ENCODE peak calls at places on chromosomes 12 and 14, in six cellular contexts. L, D, G, V, W and S are unnamed samples. For H3K9me3, the result is how much of the 10 kb centered on the place peaks cover.

GRCh38 chr14:39488600-39488999 is 56.4 kb upstream of the FBXO33 start:
- DNase-seq in D (no peak), W (peak), L (no peak), G (no peak), V (no peak), S (no peak)

GRCh38 chr14:102532204-102532658 is 22.7 kb upstream of the ANKRD9 start:
- DNase-seq in D (no peak), V (no peak), L (no peak), G (peak), W (no peak), S (no peak)

GRCh38 chr14:24813089-24813815 is 179.3 kb upstream of the GZMB start:
- DNase-seq in D (no peak), V (no peak), W (no peak), L (no peak), G (no peak), S (no peak)

GRCh38 chr12:104499668-104500328 is 43.0 kb downstream of the CHST11 start:
- DNase-seq in L (no peak), W (peak), V (no peak), D (no peak), G (no peak), S (no peak)

GRCh38 chr14:58737511-58737910 is 99.7 kb downstream of the DACT1 start:
- DNase-seq in L (no peak), V (no peak), G (no peak), D (no peak), W (no peak), S (no peak)

GRCh38 chr14:72682188-72682587 is 211.7 kb downstream of the DPF3 start:
- DNase-seq in V (no peak), L (no peak), G (no peak), W (no peak), D (no peak), S (no peak)

GRCh38 chr14:21428930-21429329 is 27.0 kb downstream of the CHD8 start:
- DNase-seq in D (no peak), L (no peak), G (no peak), W (no peak), V (no peak), S (no peak)

GRCh38 chr14:54206477-54206876 is 190.3 kb upstream of the CDKN3 start:
- DNase-seq in L (no peak), W (no peak), G (no peak), V (no peak), D (no peak), S (no peak)

GRCh38 chr14:35384386-35385041 is 20.0 kb downstream of the NFKBIA start:
- DNase-seq in V (peak), G (peak), L (no peak), D (peak), W (no peak), S (peak)

GRCh38 chr12:46371718-46372130 is 849 bp downstream of the SLC38A2 start:
- DNase-seq in V (peak), D (peak), L (peak), G (peak), W (peak), S (peak)

GRCh38 chr12:32265461-32265860 is 133.9 kb upstream of the FGD4 start:
- DNase-seq in D (no peak), G (no peak), W (no peak), L (no peak), V (no peak), S (no peak)

GRCh38 chr12:85440273-85440672 is 160.3 kb downstream of the ALX1 start:
- DNase-seq in G (peak), L (no peak), V (no peak), W (no peak), D (no peak), S (no peak)

GRCh38 chr14:77148510-77149231 is 7.1 kb upstream of the ZDHHC22 start:
- DNase-seq in G (peak), L (no peak), V (no peak), W (no peak), D (no peak), S (no peak)

GRCh38 chr14:101242442-101243385 is 318.6 kb upstream of the DIO3 start:
- DNase-seq in G (no peak), L (no peak), D (no peak), W (no peak), V (no peak), S (no peak)

GRCh38 chr12:85688837-85689236 is 147.4 kb downstream of the RASSF9 start:
- DNase-seq in V (no peak), D (no peak), G (peak), L (no peak), W (peak), S (no peak)

GRCh38 chr14:30440986-30441385 is 118.0 kb upstream of the G2E3 start:
- DNase-seq in D (no peak), G (no peak), V (no peak), L (no peak), W (no peak), S (no peak)

GRCh38 chr12:67651380-67651695 is 2.8 kb downstream of the DYRK2 start:
- DNase-seq in L (peak), D (no peak), V (no peak), W (no peak), G (peak), S (no peak)

GRCh38 chr14:69274321-69274720 is 14.4 kb downstream of the GALNT16 start:
- DNase-seq in W (no peak), L (no peak), V (no peak), D (no peak), G (no peak), S (no peak)

GRCh38 chr12:85445060-85445938 is 165.3 kb downstream of the ALX1 start:
- DNase-seq in G (peak), D (no peak), L (no peak), V (no peak), W (no peak), S (no peak)

GRCh38 chr12:108358580-108358965 is 19.5 kb upstream of the CMKLR1 start:
- DNase-seq in V (no peak), L (no peak), G (no peak), D (no peak), W (no peak), S (no peak)

GRCh38 chr14:22474730-22475351 is 114.2 kb downstream of the DAD1 start:
- DNase-seq in W (no peak), G (no peak), V (no peak), D (no peak), L (no peak), S (no peak)

GRCh38 chr12:21223930-21224329 is 92.9 kb downstream of the SLCO1B1 start:
- DNase-seq in D (no peak), V (no peak), W (no peak), G (no peak), L (no peak), S (no peak)

GRCh38 chr12:70555081-70555480 is 82.1 kb downstream of the PTPRB start:
- DNase-seq in W (no peak), L (no peak), V (no peak), G (no peak), D (no peak), S (no peak)

GRCh38 chr12:7221486-7221885 is 32.0 kb downstream of the PEX5 start:
- DNase-seq in W (no peak), D (no peak), G (no peak), V (no peak), L (no peak), S (no peak)

GRCh38 chr12:109592905-109593272 is 19.3 kb downstream of the MVK start:
- DNase-seq in V (no peak), D (no peak), L (no peak), W (no peak), G (no peak), S (no peak)

GRCh38 chr14:76201162-76201561 is 49.4 kb downstream of the GPATCH2L start:
- DNase-seq in G (peak), L (no peak), W (no peak), V (no peak), D (no peak), S (no peak)

GRCh38 chr14:67413806-67414769 is 2.1 kb upstream of the PLEK2 start:
- DNase-seq in G (peak), D (no peak), W (no peak), V (peak), L (no peak), S (no peak)

GRCh38 chr12:42696424-42697149 is 107.0 kb upstream of the PRICKLE1 start:
- DNase-seq in V (peak), G (no peak), W (no peak), L (no peak), D (no peak), S (peak)

GRCh38 chr14:21087294-21088091 is 11.0 kb downstream of the ZNF219 start:
- DNase-seq in D (no peak), V (peak), L (peak), G (peak), W (no peak), S (no peak)

GRCh38 chr14:60648934-60649814 is at the start of gene SIX1:
- DNase-seq in V (peak), G (peak), L (no peak), W (peak), D (peak), S (no peak)

GRCh38 chr12:49912345-49912744 is 8.6 kb upstream of the FAIM2 start:
- DNase-seq in D (no peak), L (no peak), V (no peak), W (no peak), G (no peak), S (no peak)

DNA sequence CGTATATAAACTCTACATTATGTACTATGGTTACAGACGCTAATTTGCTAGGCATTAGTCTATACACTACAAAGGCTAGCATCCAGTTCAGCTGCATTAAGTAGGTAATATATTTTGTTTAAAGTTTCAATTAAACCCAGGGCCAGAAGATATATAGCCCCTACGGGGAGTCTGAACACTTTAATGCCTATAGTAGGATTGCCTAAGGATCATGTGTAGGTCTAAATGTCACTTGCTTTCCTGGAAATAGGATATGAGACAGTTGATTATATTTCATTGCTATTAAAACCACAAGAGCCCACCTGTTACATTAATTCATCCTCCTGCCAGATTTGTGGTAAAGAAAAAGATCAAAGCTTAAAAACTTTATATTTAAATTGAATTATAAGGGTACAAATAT is 286.9 kb downstream of the TMTC2 start:
- DNase-seq in G (no peak), D (no peak), V (no peak), W (no peak), L (no peak), S (no peak)
- H3K9me3 ChIP-seq in G (under half), D (under half), V (under half), W (under half), L (under half), S (under half)

GRCh38 chr12:132923356-132923909 is 32.7 kb downstream of the ZNF605 start:
- DNase-seq in G (no peak), L (no peak), V (no peak), W (no peak), D (no peak), S (no peak)
- H3K9me3 ChIP-seq in G (half or more), L (under half), V (under half), W (under half), D (under half), S (half or more)

GRCh38 chr12:66165141-66165540 is 4.7 kb downstream of the TMBIM4 start:
- DNase-seq in L (no peak), V (no peak), G (no peak), D (no peak), W (no peak), S (no peak)
- H3K9me3 ChIP-seq in L (under half), V (under half), G (under half), D (under half), W (under half), S (under half)

GRCh38 chr12:34406996-34407300 is 384.7 kb downstream of the ALG10 start:
- DNase-seq in V (peak), D (peak), L (no peak), W (no peak), G (no peak), S (peak)

GRCh38 chr12:34404377-34405285 is 382.3 kb downstream of the ALG10 start:
- DNase-seq in W (peak), D (peak), G (no peak), L (no peak), V (peak), S (peak)

GRCh38 chr12:34406228-34406995 is 384.1 kb downstream of the ALG10 start:
- DNase-seq in W (peak), L (no peak), G (no peak), V (peak), D (peak), S (peak)

GRCh38 chr12:34403706-34404376 is 381.5 kb downstream of the ALG10 start:
- DNase-seq in L (no peak), V (peak), G (no peak), W (peak), D (peak), S (peak)

DNA sequence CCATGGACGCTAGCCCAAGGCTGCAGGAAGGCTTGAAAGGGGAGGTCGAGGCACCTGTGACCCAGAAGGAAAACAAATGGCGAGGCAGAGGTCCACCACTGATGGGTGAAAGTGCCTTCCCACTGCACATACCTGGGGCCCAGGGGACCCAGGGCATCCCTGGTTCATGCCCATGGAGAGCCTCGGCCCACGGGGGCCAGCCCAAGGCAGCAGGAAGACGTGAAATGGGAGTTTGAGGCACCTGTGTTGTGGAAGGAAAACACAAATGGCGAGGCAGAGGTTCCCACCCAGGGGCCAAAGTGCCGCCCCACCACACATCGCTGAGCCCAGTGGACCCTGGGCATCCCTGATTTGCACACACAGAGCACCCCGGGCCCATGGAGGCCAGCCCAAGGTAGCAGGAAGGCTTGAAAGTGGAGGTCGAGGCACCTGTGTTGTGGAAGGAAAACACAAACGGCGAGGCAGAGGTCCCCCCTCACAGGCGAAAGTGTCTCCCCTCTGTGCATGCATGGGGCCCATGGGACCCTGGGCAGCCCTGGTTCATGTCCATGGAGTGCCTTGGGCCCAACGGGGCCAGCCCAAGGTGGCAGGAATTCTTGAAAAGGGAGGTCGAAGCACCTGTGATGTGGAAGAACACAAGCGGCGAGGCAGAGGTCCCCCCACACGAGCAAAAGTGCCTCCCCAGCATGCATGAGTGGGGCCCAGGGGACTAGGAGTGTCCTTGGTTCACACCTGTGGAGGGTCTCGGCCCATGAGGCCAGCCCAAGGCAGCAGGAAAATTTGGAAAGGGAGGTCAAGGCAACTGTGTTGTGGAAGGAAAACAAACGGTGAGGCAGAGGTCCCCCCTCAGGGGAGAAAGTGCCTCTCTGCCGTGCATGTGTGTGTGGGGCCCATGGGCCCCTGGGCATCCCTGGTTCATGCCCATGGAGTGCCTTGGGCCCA is 383.3 kb downstream of the ALG10 start:
- DNase-seq in G (no peak), D (peak), W (peak), L (no peak), V (peak), S (peak)
- H3K9me3 ChIP-seq in G (under half), D (under half), W (under half), L (under half), V (under half), S (under half)

GRCh38 chr14:85317491-85318021 is 212.4 kb upstream of the FLRT2 start:
- DNase-seq in W (no peak), L (no peak), D (no peak), V (no peak), G (no peak), S (no peak)

GRCh38 chr14:85319998-85320397 is 209.9 kb upstream of the FLRT2 start:
- DNase-seq in L (no peak), V (no peak), D (no peak), W (no peak), G (no peak), S (no peak)

GRCh38 chr14:85315891-85316290 is 214.1 kb upstream of the FLRT2 start:
- DNase-seq in V (no peak), D (no peak), L (no peak), W (peak), G (no peak), S (no peak)

GRCh38 chr14:85316701-85317100 is 213.2 kb upstream of the FLRT2 start:
- DNase-seq in W (no peak), V (no peak), G (no peak), D (no peak), L (no peak), S (no peak)

DNA sequence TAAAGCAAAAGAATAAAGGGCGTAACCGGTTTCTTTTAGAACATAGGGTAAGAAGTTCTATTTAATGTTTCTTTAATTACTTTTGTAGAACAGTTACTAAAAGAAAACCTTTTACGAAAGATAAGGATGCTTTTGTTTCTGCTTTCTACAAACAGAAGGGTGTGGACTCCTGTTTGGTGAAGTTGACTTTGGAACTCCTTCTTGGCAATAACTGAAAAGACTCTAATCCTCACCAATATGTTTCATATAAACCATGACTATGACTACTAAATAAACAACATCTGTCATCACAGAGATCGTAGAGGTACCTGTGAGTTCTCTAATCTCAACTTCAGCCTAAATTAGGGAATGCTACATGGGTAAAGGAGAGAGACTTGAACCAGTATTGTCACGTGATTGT is 210.8 kb upstream of the FLRT2 start:
- DNase-seq in L (no peak), D (no peak), V (no peak), G (no peak), W (no peak), S (no peak)
- H3K9me3 ChIP-seq in L (under half), D (under half), V (under half), G (under half), W (under half), S (under half)